ENCODE peak calls at places on chromosomes 7 and 10, in four cellular contexts. Y is kidney epithelial cell, O is NCI-H1105, S is MV-4-11. N is an unnamed sample.

GRCh38 chr7:71480814-71481213 is 348.9 kb downstream of the GALNT17 start:
- DNase-seq in Y (no peak), O (no peak), S (no peak), N (no peak)

GRCh38 chr7:20561908-20562307 is 53.6 kb upstream of the ABCB5 start:
- DNase-seq in Y (no peak), O (no peak), S (no peak), N (no peak)

GRCh38 chr10:114258274-114258840 is 19.3 kb downstream of the VWA2 start:
- DNase-seq in Y (no peak), O (no peak), S (no peak), N (no peak)

GRCh38 chr7:150476285-150476684 is 25.9 kb downstream of the GIMAP8 start:
- DNase-seq in Y (no peak), O (no peak), S (no peak), N (no peak)

GRCh38 chr7:55409474-55410225 is 44.5 kb downstream of the LANCL2 start:
- DNase-seq in Y (no peak), O (peak), S (peak), N (peak)

GRCh38 chr10:85580585-85580984 is 786.0 kb downstream of the GRID1 start:
- DNase-seq in Y (no peak), O (no peak), S (no peak), N (no peak)

GRCh38 chr7:2399848-2400587 is 3.4 kb upstream of the CHST12 start:
- DNase-seq in Y (peak), O (peak), S (peak), N (peak)

GRCh38 chr10:51918451-51918850 is 219.1 kb upstream of the CSTF2T start:
- DNase-seq in Y (no peak), O (no peak), S (no peak), N (no peak)

GRCh38 chr7:44122529-44122928 is 819 bp downstream of the POLD2 start:
- DNase-seq in Y (no peak), O (no peak), S (no peak), N (no peak)

GRCh38 chr7:2321020-2321419 is 6.8 kb upstream of the SNX8 start:
- DNase-seq in Y (no peak), O (no peak), S (no peak), N (no peak)

GRCh38 chr7:94069154-94069739 is 65.1 kb upstream of the BET1 start:
- DNase-seq in Y (no peak), O (no peak), S (no peak), N (no peak)

GRCh38 chr10:3745582-3745981 is 39.4 kb downstream of the KLF6 start:
- DNase-seq in Y (no peak), O (peak), S (no peak), N (no peak)

GRCh38 chr10:89064764-89065163 is 74.2 kb downstream of the FAS start:
- DNase-seq in Y (no peak), O (no peak), S (no peak), N (no peak)

GRCh38 chr10:124935946-124936345 is 6.0 kb upstream of the ZRANB1 start:
- DNase-seq in Y (no peak), O (no peak), S (peak), N (peak)

GRCh38 chr7:12827219-12827821 is 139.9 kb downstream of the ARL4A start:
- DNase-seq in Y (no peak), O (no peak), S (no peak), N (no peak)

GRCh38 chr10:117218654-117219053 is 21.4 kb downstream of the KCNK18 start:
- DNase-seq in Y (no peak), O (peak), S (no peak), N (no peak)

GRCh38 chr10:62554632-62555199 is 180.5 kb downstream of the ZNF365 start:
- DNase-seq in Y (no peak), O (peak), S (peak), N (peak)

GRCh38 chr10:88994034-88994433 is 3.4 kb downstream of the FAS start:
- DNase-seq in Y (no peak), O (no peak), S (no peak), N (peak)

GRCh38 chr7:106493041-106493731 is 167.8 kb downstream of the CCDC71L start:
- DNase-seq in Y (no peak), O (peak), S (no peak), N (no peak)

GRCh38 chr7:1492221-1492620 is 12.0 kb downstream of the INTS1 start:
- DNase-seq in Y (no peak), O (no peak), S (no peak), N (no peak)

GRCh38 chr10:30057421-30057841 is 2.0 kb downstream of the JCAD start:
- DNase-seq in Y (no peak), O (no peak), S (no peak), N (no peak)

GRCh38 chr7:73521636-73522080 is 435 bp downstream of the BAZ1B start:
- DNase-seq in Y (no peak), O (peak), S (no peak), N (no peak)

GRCh38 chr7:45182856-45183710 is 25.5 kb downstream of the RAMP3 start:
- DNase-seq in Y (no peak), O (no peak), S (no peak), N (no peak)

GRCh38 chr10:101260764-101261341 is 31.6 kb upstream of the LBX1 start:
- DNase-seq in Y (no peak), O (no peak), S (no peak), N (no peak)

GRCh38 chr10:34010891-34011290 is 676.4 kb upstream of the NRP1 start:
- DNase-seq in Y (no peak), O (no peak), S (peak), N (peak)

GRCh38 chr7:92639956-92640355 is 49.8 kb upstream of the FAM133B start:
- DNase-seq in Y (no peak), O (no peak), S (no peak), N (no peak)

GRCh38 chr10:14560794-14561765 is 213.6 kb downstream of the FAM107B start:
- DNase-seq in Y (no peak), O (no peak), S (no peak), N (peak)

GRCh38 chr7:98833022-98833421 is 36.8 kb downstream of the TMEM130 start:
- DNase-seq in Y (no peak), O (no peak), S (no peak), N (no peak)

GRCh38 chr7:131945313-131945831 is 388.9 kb upstream of the PODXL start:
- DNase-seq in Y (no peak), O (peak), S (peak), N (peak)

GRCh38 chr10:72097448-72098300 is 9.3 kb upstream of the SPOCK2 start:
- DNase-seq in Y (peak), O (no peak), S (no peak), N (no peak)

GRCh38 chr10:34479520-34480179 is 335.4 kb downstream of the PARD3 start:
- DNase-seq in Y (no peak), O (no peak), S (no peak), N (no peak)

GRCh38 chr10:86958109-86958830 is at the start of gene SNCG:
- DNase-seq in Y (no peak), O (no peak), S (no peak), N (no peak)

GRCh38 chr10:72053690-72054089 is 34.7 kb downstream of the SPOCK2 start:
- DNase-seq in Y (no peak), O (no peak), S (no peak), N (no peak)

GRCh38 chr7:77716804-77717203 is 20.5 kb downstream of the RSBN1L start:
- DNase-seq in Y (no peak), O (no peak), S (no peak), N (no peak)

GRCh38 chr10:32036922-32037321 is 19.3 kb downstream of the KIF5B start:
- DNase-seq in Y (no peak), O (no peak), S (no peak), N (no peak)

GRCh38 chr7:23213755-23214154 is 31.9 kb downstream of the NUP42 start:
- DNase-seq in Y (no peak), O (no peak), S (no peak), N (no peak)

GRCh38 chr7:130932088-130932487 is 198.1 kb upstream of the KLF14 start:
- DNase-seq in Y (no peak), O (no peak), S (no peak), N (no peak)

GRCh38 chr7:28587211-28587610 is 174.9 kb downstream of the CREB5 start:
- DNase-seq in Y (no peak), O (no peak), S (no peak), N (no peak)

N was measured in NB4.